ENCODE peak calls at places on chromosomes 7 and 10, in four cellular contexts. O is type B pancreatic cell, I is NCI-H1105, Z is thoracic aorta. X is an unnamed sample.

GRCh38 chr7:7208524-7208923 is 26.2 kb downstream of the C1GALT1 start:
- DNase-seq in Z (no peak), I (no peak), O (no peak), X (no peak)

GRCh38 chr7:131859162-131859821 is 302.9 kb upstream of the PODXL start:
- DNase-seq in I (peak), Z (peak), O (no peak), X (no peak)

GRCh38 chr10:114754445-114755320 is 66.9 kb upstream of the FHIP2A start:
- DNase-seq in I (no peak), Z (no peak), O (no peak), X (no peak)

GRCh38 chr10:48923763-48924162 is 15.9 kb downstream of the LRRC18 start:
- DNase-seq in I (no peak), Z (no peak), O (peak), X (no peak)

GRCh38 chr7:156121434-156121833 is 309.2 kb upstream of the SHH start:
- DNase-seq in I (no peak), O (no peak), Z (no peak), X (no peak)

GRCh38 chr7:66950763-66951162 is 29.7 kb downstream of the TMEM248 start:
- DNase-seq in O (no peak), I (no peak), Z (no peak), X (no peak)

GRCh38 chr10:71334228-71334791 is 15.3 kb downstream of the SLC29A3 start:
- DNase-seq in I (no peak), Z (no peak), O (no peak), X (no peak)

GRCh38 chr10:46305986-46306385 is 19.2 kb downstream of the ANTXRL start:
- DNase-seq in I (no peak), O (no peak), Z (no peak), X (no peak)

GRCh38 chr10:90204956-90205695 is 503.7 kb downstream of the KIF20B start:
- DNase-seq in Z (no peak), I (no peak), O (no peak), X (no peak)

GRCh38 chr7:157815061-157816022 is 478.5 kb downstream of the DNAJB6 start:
- DNase-seq in Z (no peak), I (no peak), O (no peak), X (no peak)

GRCh38 chr7:151199196-151199874 is 11.0 kb downstream of the H2BK1 start:
- DNase-seq in O (no peak), I (no peak), Z (no peak), X (no peak)

GRCh38 chr7:51229106-51229537 is 87.5 kb downstream of the COBL start:
- DNase-seq in I (no peak), Z (no peak), O (no peak), X (no peak)

GRCh38 chr10:57905866-57906265 is 361.8 kb downstream of the IPMK start:
- DNase-seq in O (no peak), Z (no peak), I (no peak), X (no peak)

GRCh38 chr10:48480397-48481374 is 124.2 kb downstream of the ARHGAP22 start:
- DNase-seq in O (peak), I (no peak), Z (no peak), X (no peak)

GRCh38 chr7:90984692-90985091 is 279.5 kb upstream of the FZD1 start:
- DNase-seq in I (no peak), O (no peak), Z (no peak), X (no peak)

GRCh38 chr10:124035928-124036558 is 57.4 kb downstream of the CHST15 start:
- DNase-seq in Z (no peak), O (no peak), I (no peak), X (peak)

GRCh38 chr7:86991844-86992243 is 67.6 kb downstream of the ELAPOR2 start:
- DNase-seq in I (peak), Z (no peak), O (no peak), X (no peak)

GRCh38 chr10:72088879-72089585 is 681 bp upstream of the SPOCK2 start:
- DNase-seq in O (no peak), Z (no peak), I (no peak), X (no peak)

GRCh38 chr7:12257582-12257981 is 46.5 kb downstream of the TMEM106B start:
- DNase-seq in Z (no peak), O (no peak), I (no peak), X (no peak)

GRCh38 chr10:101062231-101063161 is 707 bp downstream of the KAZALD1 start:
- DNase-seq in O (peak), Z (no peak), I (peak), X (no peak)

GRCh38 chr10:784377-784758 is 94.9 kb upstream of the DIP2C start:
- DNase-seq in I (peak), O (peak), Z (no peak), X (peak)

GRCh38 chr7:28018446-28018845 is 162.1 kb downstream of the JAZF1 start:
- DNase-seq in O (no peak), Z (no peak), I (no peak), X (no peak)

GRCh38 chr7:105136221-105136620 is 122.2 kb downstream of the KMT2E start:
- DNase-seq in I (no peak), O (no peak), Z (no peak), X (no peak)

GRCh38 chr10:35165112-35165511 is 38.5 kb downstream of the CREM start:
- DNase-seq in O (no peak), Z (no peak), I (no peak), X (no peak)

GRCh38 chr7:7452652-7453051 is 83.0 kb downstream of the COL28A1 start:
- DNase-seq in Z (no peak), I (no peak), O (no peak), X (no peak)

GRCh38 chr7:22200777-22201176 is 156.2 kb downstream of the RAPGEF5 start:
- DNase-seq in O (no peak), Z (no peak), I (no peak), X (no peak)

GRCh38 chr7:139693651-139694388 is 84.0 kb downstream of the HIPK2 start:
- DNase-seq in I (no peak), O (no peak), Z (no peak), X (no peak)

GRCh38 chr10:130423455-130424305 is 287.5 kb downstream of the GLRX3 start:
- DNase-seq in I (no peak), O (peak), Z (no peak), X (no peak)

GRCh38 chr10:116241642-116242405 is 31.2 kb downstream of the GFRA1 start:
- DNase-seq in O (no peak), I (no peak), Z (no peak), X (no peak)

GRCh38 chr7:111867348-111867931 is 305.1 kb upstream of the IMMP2L start:
- DNase-seq in I (no peak), Z (no peak), O (no peak), X (no peak)

GRCh38 chr7:130009848-130010688 is 41.1 kb downstream of the ZC3HC1 start:
- DNase-seq in Z (no peak), I (no peak), O (no peak), X (no peak)

GRCh38 chr7:110591341-110591740 is 499.6 kb upstream of the LRRN3 start:
- DNase-seq in I (no peak), Z (no peak), O (no peak), X (no peak)

GRCh38 chr10:19921300-19922140 is 105.3 kb downstream of the PLXDC2 start:
- DNase-seq in O (no peak), Z (no peak), I (no peak), X (no peak)

GRCh38 chr7:129951076-129952011 is 1.4 kb downstream of the UBE2H start:
- DNase-seq in O (no peak), I (peak), Z (no peak), X (peak)

GRCh38 chr10:93063217-93063976 is 2.8 kb downstream of the CYP26C1 start:
- DNase-seq in I (no peak), Z (no peak), O (no peak), X (no peak)

GRCh38 chr10:125092564-125093031 is 67.8 kb downstream of the CTBP2 start:
- DNase-seq in O (no peak), Z (no peak), I (no peak), X (no peak)

X was measured in suprapubic skin.